ENCODE peak calls at places on chromosomes 12 and 14, in seven cellular contexts. I is fibroblast of lung; R is CD8-positive, alpha-beta T cell; L is HCT116; K is neural progenitor cell; H is PC-9; X is lower lobe of right lung. G is an unnamed sample. For H3K4me1, the result is how much of the 10 kb centered on the place peaks cover.

GRCh38 chr12:104522985-104523719 is 66.4 kb downstream of the CHST11 start:
- DNase-seq in R (no peak), H (no peak), K (no peak), X (no peak), L (no peak), I (no peak), G (no peak)

GRCh38 chr14:20661197-20661596 is 19.7 kb upstream of the OR6S1 start:
- DNase-seq in R (no peak), L (no peak), I (no peak), H (no peak), K (no peak), X (no peak), G (no peak)

GRCh38 chr12:64744422-64745258 is 14.6 kb downstream of the GNS start:
- DNase-seq in H (peak), I (peak), X (no peak), R (no peak), K (no peak), L (no peak), G (no peak)

GRCh38 chr12:116448165-116448756 is 110.9 kb upstream of the MAP1LC3B2 start:
- DNase-seq in I (no peak), R (no peak), L (no peak), X (no peak), H (no peak), K (no peak), G (no peak)

GRCh38 chr14:20631023-20631820 is 10.3 kb downstream of the OR6S1 start:
- DNase-seq in I (peak), H (peak), L (no peak), K (peak), X (no peak), R (peak), G (no peak)

GRCh38 chr12:76158518-76159321 is 74.2 kb upstream of the NAP1L1 start:
- DNase-seq in H (no peak), L (peak), R (peak), I (peak), K (peak), X (no peak), G (no peak)

GRCh38 chr12:93415723-93416464 is 25.9 kb downstream of the UBE2N start:
- DNase-seq in L (no peak), I (peak), H (no peak), R (no peak), X (no peak), K (no peak), G (no peak)

GRCh38 chr12:1533602-1534304 is 60.6 kb downstream of the FBXL14 start:
- DNase-seq in L (no peak), H (no peak), K (no peak), X (no peak), I (no peak), R (peak), G (no peak)

GRCh38 chr12:57040750-57041149 is 9.2 kb downstream of the MYO1A start:
- DNase-seq in R (no peak), K (no peak), I (no peak), H (no peak), L (no peak), X (no peak), G (no peak)

GRCh38 chr12:45343269-45344051 is 127.6 kb downstream of the ANO6 start:
- DNase-seq in L (no peak), K (no peak), H (peak), X (no peak), R (no peak), I (peak), G (no peak)

GRCh38 chr12:52130695-52131094 is 51.2 kb downstream of the SMIM41 start:
- DNase-seq in L (no peak), X (no peak), H (no peak), R (no peak), K (no peak), I (no peak), G (peak)

GRCh38 chr14:68982581-68982980 is 3.5 kb upstream of the ACTN1 start:
- DNase-seq in I (peak), K (no peak), X (no peak), R (no peak), L (no peak), H (no peak), G (no peak)

GRCh38 chr12:47753021-47754001 is 5.4 kb downstream of the RAPGEF3 start:
- DNase-seq in L (no peak), I (no peak), X (peak), H (peak), R (no peak), K (no peak), G (peak)

GRCh38 chr12:66555113-66555512 is 123.8 kb downstream of the GRIP1 start:
- DNase-seq in R (no peak), I (no peak), K (no peak), H (no peak), L (no peak), X (no peak), G (no peak)

GRCh38 chr12:111448831-111449790 is 43.4 kb downstream of the SH2B3 start:
- DNase-seq in K (no peak), I (no peak), X (no peak), L (no peak), H (no peak), R (no peak), G (no peak)

GRCh38 chr12:45273717-45274271 is 57.9 kb downstream of the ANO6 start:
- DNase-seq in R (no peak), K (no peak), L (peak), H (peak), I (peak), X (no peak), G (no peak)

GRCh38 chr12:58888131-58888783 is 32.0 kb downstream of the LRIG3 start:
- DNase-seq in X (no peak), H (no peak), L (no peak), K (no peak), R (no peak), I (peak), G (peak)

GRCh38 chr14:51370758-51371386 is 130.8 kb downstream of the TMX1 start:
- DNase-seq in R (no peak), L (no peak), X (no peak), I (no peak), H (no peak), K (no peak), G (no peak)

DNA sequence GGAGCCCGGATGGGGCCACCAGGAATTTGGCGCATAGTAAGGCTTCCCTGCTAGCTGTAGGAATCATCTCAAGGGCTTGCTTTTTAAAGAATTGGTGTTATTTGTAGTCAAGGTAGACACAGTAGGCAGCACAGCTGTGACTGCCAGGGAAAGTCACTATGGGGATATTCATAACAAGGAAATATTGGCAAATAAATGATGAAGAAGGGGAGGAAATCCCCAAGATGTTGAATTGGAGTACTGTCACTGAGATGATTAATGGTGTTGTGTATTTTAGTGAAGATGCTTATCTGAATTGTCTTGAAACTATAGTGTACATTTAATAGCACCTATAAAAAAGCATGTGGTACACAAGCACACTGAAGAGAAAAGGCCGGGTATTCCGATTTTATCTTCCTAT is 118.9 kb downstream of the NPAS3 start:
- DNase-seq in X (no peak), H (no peak), L (no peak), R (no peak), K (no peak), I (no peak), G (no peak)
- H3K4me1 ChIP-seq in X (under half), H (under half), L (under half), R (under half), K (under half), I (under half), G (under half)

GRCh38 chr14:54854181-54854580 is 48.4 kb downstream of the GCH1 start:
- DNase-seq in I (no peak), L (no peak), R (no peak), H (no peak), X (no peak), K (peak), G (no peak)

GRCh38 chr14:54857830-54858269 is 44.8 kb downstream of the GCH1 start:
- DNase-seq in I (no peak), L (no peak), H (no peak), X (no peak), R (no peak), K (no peak), G (no peak)

GRCh38 chr14:54852215-54852614 is 50.4 kb downstream of the GCH1 start:
- DNase-seq in H (no peak), X (no peak), L (no peak), R (no peak), K (no peak), I (no peak), G (no peak)

GRCh38 chr14:54856152-54856551 is 46.5 kb downstream of the GCH1 start:
- DNase-seq in H (no peak), K (no peak), X (no peak), L (no peak), I (no peak), R (no peak), G (no peak)
- H3K27ac ChIP-seq in H (no peak), K (no peak), X (no peak), L (no peak), I (no peak), R (no peak), G (no peak)

GRCh38 chr12:124915249-124916236 is 1.1 kb upstream of the UBC start:
- DNase-seq in X (peak), H (peak), L (no peak), R (peak), I (peak), K (peak), G (peak)

GRCh38 chr12:124910561-124911478 is 3.6 kb downstream of the UBC start:
- DNase-seq in X (no peak), I (peak), L (no peak), K (peak), H (peak), R (no peak), G (no peak)

GRCh38 chr12:124914392-124915248 is at the start of gene UBC:
- DNase-seq in X (peak), H (peak), L (peak), K (peak), R (peak), I (peak), G (peak)

GRCh38 chr12:124916370-124917134 is 2.1 kb upstream of the UBC start:
- DNase-seq in H (peak), L (peak), X (no peak), R (peak), I (peak), K (peak), G (no peak)

GRCh38 chr12:124913474-124914391 is 717 bp downstream of the UBC start:
- DNase-seq in K (peak), R (peak), H (peak), L (no peak), X (peak), I (peak), G (peak)
- H3K4me1 ChIP-seq in K (under half), R (under half), H (under half), L (under half), X (half or more), I (under half), G (under half)

GRCh38 chr14:64755661-64756265 is 51.5 kb downstream of the PLEKHG3 start:
- DNase-seq in I (no peak), K (no peak), L (no peak), H (peak), R (peak), X (no peak), G (no peak)
- H3K27ac ChIP-seq in I (no peak), K (no peak), L (no peak), H (peak), R (no peak), X (no peak), G (no peak)

GRCh38 chr14:23405096-23405495 is 3.0 kb downstream of the MYH6 start:
- DNase-seq in L (no peak), I (no peak), K (no peak), X (no peak), R (no peak), H (no peak), G (no peak)
- H3K4me1 ChIP-seq in L (under half), I (under half), K (under half), X (under half), R (under half), H (under half), G (under half)

G was measured in right cardiac atrium.